ENCODE peak calls at places on chromosomes 7 and 10, in six cellular contexts. One of them, this sample, is unnamed. For H3K79me1, the result is how much of the 10 kb centered on the place peaks cover.

GRCh38 chr7:92448185-92448747 is 984 bp downstream of the GATAD1 start:
- DNase-seq in trophoblast cell: peak
- DNase-seq in H1: no peak
- DNase-seq in mesendoderm: peak
- DNase-seq in H9: no peak
- DNase-seq in IMR-90: peak
- DNase-seq in this sample: no peak

GRCh38 chr10:84179059-84179710 is 5.6 kb downstream of the GPR15LG start:
- DNase-seq in H9: no peak
- DNase-seq in IMR-90: peak
- DNase-seq in mesendoderm: no peak
- DNase-seq in trophoblast cell: no peak
- DNase-seq in H1: no peak
- DNase-seq in this sample: no peak

GRCh38 chr10:114915294-114915693 is 22.7 kb upstream of the TRUB1 start:
- DNase-seq in trophoblast cell: no peak
- DNase-seq in H1: no peak
- DNase-seq in IMR-90: no peak
- DNase-seq in H9: no peak
- DNase-seq in mesendoderm: no peak
- DNase-seq in this sample: no peak

GRCh38 chr7:139543801-139544603 is 20.5 kb downstream of the CLEC2L start:
- DNase-seq in IMR-90: no peak
- DNase-seq in H1: no peak
- DNase-seq in H9: peak
- DNase-seq in mesendoderm: peak
- DNase-seq in trophoblast cell: no peak
- DNase-seq in this sample: no peak

GRCh38 chr10:67770537-67770936 is 67.5 kb downstream of the DNAJC12 start:
- DNase-seq in H9: no peak
- DNase-seq in H1: no peak
- DNase-seq in mesendoderm: no peak
- DNase-seq in trophoblast cell: no peak
- DNase-seq in IMR-90: no peak
- DNase-seq in this sample: no peak

GRCh38 chr10:14822879-14823755 is 14.7 kb downstream of the CDNF start:
- DNase-seq in H1: no peak
- DNase-seq in mesendoderm: peak
- DNase-seq in IMR-90: peak
- DNase-seq in trophoblast cell: peak
- DNase-seq in H9: no peak
- DNase-seq in this sample: peak

GRCh38 chr7:119925890-119926289 is 347.1 kb upstream of the KCND2 start:
- DNase-seq in H9: no peak
- DNase-seq in mesendoderm: peak
- DNase-seq in trophoblast cell: no peak
- DNase-seq in H1: no peak
- DNase-seq in IMR-90: no peak
- DNase-seq in this sample: no peak

GRCh38 chr7:16847381-16847860 is 34.4 kb downstream of the AGR3 start:
- DNase-seq in mesendoderm: peak
- DNase-seq in trophoblast cell: peak
- DNase-seq in H1: no peak
- DNase-seq in H9: no peak
- DNase-seq in IMR-90: peak
- DNase-seq in this sample: no peak

GRCh38 chr10:124145109-124145860 is 51.9 kb upstream of the CHST15 start:
- DNase-seq in trophoblast cell: no peak
- DNase-seq in IMR-90: no peak
- DNase-seq in mesendoderm: no peak
- DNase-seq in H9: no peak
- DNase-seq in H1: no peak
- DNase-seq in this sample: no peak

GRCh38 chr7:118496138-118496644 is 271.7 kb downstream of the ANKRD7 start:
- DNase-seq in H9: no peak
- DNase-seq in IMR-90: no peak
- DNase-seq in mesendoderm: no peak
- DNase-seq in H1: no peak
- DNase-seq in trophoblast cell: no peak
- DNase-seq in this sample: no peak

GRCh38 chr10:104049497-104050250 is 36.0 kb downstream of the COL17A1 start:
- DNase-seq in H9: no peak
- DNase-seq in trophoblast cell: no peak
- DNase-seq in H1: no peak
- DNase-seq in mesendoderm: no peak
- DNase-seq in IMR-90: peak
- DNase-seq in this sample: no peak

GRCh38 chr10:120221873-120222485 is 235.0 kb upstream of the PLPP4 start:
- DNase-seq in trophoblast cell: peak
- DNase-seq in mesendoderm: peak
- DNase-seq in H9: peak
- DNase-seq in IMR-90: no peak
- DNase-seq in H1: peak
- DNase-seq in this sample: no peak

GRCh38 chr10:130036296-130037065 is 72.4 kb upstream of the EBF3 start:
- DNase-seq in H9: no peak
- DNase-seq in trophoblast cell: no peak
- DNase-seq in H1: no peak
- DNase-seq in IMR-90: no peak
- DNase-seq in mesendoderm: no peak
- DNase-seq in this sample: no peak

GRCh38 chr10:11293332-11293731 is 275.7 kb downstream of the CELF2 start:
- DNase-seq in trophoblast cell: no peak
- DNase-seq in IMR-90: no peak
- DNase-seq in H9: no peak
- DNase-seq in H1: no peak
- DNase-seq in mesendoderm: no peak
- DNase-seq in this sample: no peak

GRCh38 chr7:94190599-94191061 is 186.5 kb upstream of the BET1 start:
- DNase-seq in H9: no peak
- DNase-seq in mesendoderm: no peak
- DNase-seq in trophoblast cell: no peak
- DNase-seq in IMR-90: peak
- DNase-seq in H1: no peak
- DNase-seq in this sample: no peak

GRCh38 chr10:10196701-10197100 is 821.0 kb upstream of the CELF2 start:
- DNase-seq in IMR-90: no peak
- DNase-seq in H1: no peak
- DNase-seq in trophoblast cell: no peak
- DNase-seq in mesendoderm: no peak
- DNase-seq in H9: no peak
- DNase-seq in this sample: no peak

GRCh38 chr10:34116220-34116623 is 698.9 kb downstream of the PARD3 start:
- DNase-seq in mesendoderm: peak
- DNase-seq in trophoblast cell: no peak
- DNase-seq in IMR-90: peak
- DNase-seq in H1: peak
- DNase-seq in H9: no peak
- DNase-seq in this sample: no peak

GRCh38 chr10:32104181-32104580 is 48.0 kb upstream of the KIF5B start:
- DNase-seq in trophoblast cell: no peak
- DNase-seq in mesendoderm: no peak
- DNase-seq in IMR-90: no peak
- DNase-seq in H1: no peak
- DNase-seq in H9: no peak
- DNase-seq in this sample: no peak

GRCh38 chr7:13042605-13043236 is 355.3 kb downstream of the ARL4A start:
- DNase-seq in trophoblast cell: no peak
- DNase-seq in H1: no peak
- DNase-seq in IMR-90: peak
- DNase-seq in H9: no peak
- DNase-seq in mesendoderm: no peak
- DNase-seq in this sample: no peak

GRCh38 chr10:91541481-91541880 is 91.4 kb downstream of the PPP1R3C start:
- DNase-seq in trophoblast cell: no peak
- DNase-seq in H9: no peak
- DNase-seq in H1: no peak
- DNase-seq in mesendoderm: no peak
- DNase-seq in IMR-90: no peak
- DNase-seq in this sample: no peak

GRCh38 chr10:104122273-104123107 is 519 bp downstream of the SFR1 start:
- DNase-seq in IMR-90: peak
- DNase-seq in H9: no peak
- DNase-seq in trophoblast cell: no peak
- DNase-seq in mesendoderm: no peak
- DNase-seq in H1: no peak
- DNase-seq in this sample: no peak

GRCh38 chr10:80174641-80175395 is 30.5 kb downstream of the ANXA11 start:
- DNase-seq in mesendoderm: no peak
- DNase-seq in H1: no peak
- DNase-seq in H9: no peak
- DNase-seq in IMR-90: no peak
- DNase-seq in trophoblast cell: no peak
- DNase-seq in this sample: no peak
- H3K79me1 ChIP-seq in mesendoderm: under half
- H3K79me1 ChIP-seq in H1: under half
- H3K79me1 ChIP-seq in H9: under half
- H3K79me1 ChIP-seq in IMR-90: half or more
- H3K79me1 ChIP-seq in trophoblast cell: under half
- H3K79me1 ChIP-seq in this sample: under half

DNA sequence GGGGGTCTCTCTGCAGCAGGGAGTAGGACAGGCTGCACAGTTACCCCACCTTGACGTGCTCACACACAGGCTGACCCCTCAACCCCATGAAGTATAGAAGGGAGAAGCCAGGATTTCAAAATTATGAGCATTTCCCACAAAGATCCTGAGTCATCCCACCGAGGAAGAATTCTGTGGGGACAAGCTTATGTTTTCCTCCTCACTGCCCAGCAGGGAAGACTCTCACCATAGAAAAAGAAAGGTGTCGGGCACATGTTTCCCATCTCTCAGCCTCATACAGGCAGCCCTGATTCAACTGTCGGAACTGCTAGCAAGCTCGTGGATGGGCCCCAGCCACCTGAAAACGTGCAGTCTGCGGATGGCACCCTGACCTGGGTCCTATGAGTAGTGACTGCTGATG is 499.7 kb upstream of the MKI67 start:
- DNase-seq in H1: no peak
- DNase-seq in trophoblast cell: no peak
- DNase-seq in H9: no peak
- DNase-seq in IMR-90: no peak
- DNase-seq in mesendoderm: no peak
- DNase-seq in this sample: no peak
- H3K9ac ChIP-seq in H1: no peak
- H3K9ac ChIP-seq in trophoblast cell: no peak
- H3K9ac ChIP-seq in H9: no peak
- H3K9ac ChIP-seq in IMR-90: no peak
- H3K9ac ChIP-seq in mesendoderm: no peak
- H3K9ac ChIP-seq in this sample: no peak

GRCh38 chr10:69408318-69409175 is 8.2 kb downstream of the TACR2 start:
- DNase-seq in trophoblast cell: peak
- DNase-seq in H9: peak
- DNase-seq in mesendoderm: peak
- DNase-seq in H1: peak
- DNase-seq in IMR-90: peak
- DNase-seq in this sample: peak
- H2BK120ac ChIP-seq in trophoblast cell: peak
- H2BK120ac ChIP-seq in H9: peak
- H2BK120ac ChIP-seq in mesendoderm: no peak
- H2BK120ac ChIP-seq in H1: no peak
- H2BK120ac ChIP-seq in IMR-90: no peak
- H2BK120ac ChIP-seq in this sample: peak

GRCh38 chr10:132590094-132590751 is 52.6 kb downstream of the INPP5A start:
- DNase-seq in trophoblast cell: no peak
- DNase-seq in mesendoderm: no peak
- DNase-seq in IMR-90: no peak
- DNase-seq in H1: no peak
- DNase-seq in H9: no peak
- DNase-seq in this sample: no peak

GRCh38 chr10:132589681-132590080 is 52.1 kb downstream of the INPP5A start:
- DNase-seq in H1: no peak
- DNase-seq in trophoblast cell: no peak
- DNase-seq in H9: no peak
- DNase-seq in mesendoderm: no peak
- DNase-seq in IMR-90: no peak
- DNase-seq in this sample: no peak

GRCh38 chr10:132589015-132589414 is 51.4 kb downstream of the INPP5A start:
- DNase-seq in trophoblast cell: no peak
- DNase-seq in IMR-90: no peak
- DNase-seq in H9: no peak
- DNase-seq in mesendoderm: no peak
- DNase-seq in H1: no peak
- DNase-seq in this sample: no peak

GRCh38 chr10:132591166-132591971 is 53.8 kb downstream of the INPP5A start:
- DNase-seq in H9: peak
- DNase-seq in IMR-90: peak
- DNase-seq in mesendoderm: peak
- DNase-seq in trophoblast cell: no peak
- DNase-seq in H1: no peak
- DNase-seq in this sample: no peak

GRCh38 chr10:132590752-132591121 is 53.1 kb downstream of the INPP5A start:
- DNase-seq in mesendoderm: no peak
- DNase-seq in trophoblast cell: no peak
- DNase-seq in H9: no peak
- DNase-seq in IMR-90: no peak
- DNase-seq in H1: no peak
- DNase-seq in this sample: no peak
- H3K79me1 ChIP-seq in mesendoderm: under half
- H3K79me1 ChIP-seq in trophoblast cell: under half
- H3K79me1 ChIP-seq in H9: under half
- H3K79me1 ChIP-seq in IMR-90: under half
- H3K79me1 ChIP-seq in H1: under half
- H3K79me1 ChIP-seq in this sample: under half

GRCh38 chr10:101781655-101781983 is 1.6 kb downstream of the NPM3 start:
- DNase-seq in mesendoderm: peak
- DNase-seq in H1: no peak
- DNase-seq in IMR-90: no peak
- DNase-seq in trophoblast cell: no peak
- DNase-seq in H9: no peak
- DNase-seq in this sample: no peak
- H3K9ac ChIP-seq in mesendoderm: peak
- H3K9ac ChIP-seq in H1: peak
- H3K9ac ChIP-seq in IMR-90: no peak
- H3K9ac ChIP-seq in trophoblast cell: no peak
- H3K9ac ChIP-seq in H9: no peak
- H3K9ac ChIP-seq in this sample: no peak

GRCh38 chr10:78033623-78034470 is at the start of gene RPS24:
- DNase-seq in IMR-90: peak
- DNase-seq in mesendoderm: peak
- DNase-seq in H1: peak
- DNase-seq in trophoblast cell: peak
- DNase-seq in H9: peak
- DNase-seq in this sample: peak
- H2BK120ac ChIP-seq in IMR-90: no peak
- H2BK120ac ChIP-seq in mesendoderm: no peak
- H2BK120ac ChIP-seq in H1: no peak
- H2BK120ac ChIP-seq in trophoblast cell: peak
- H2BK120ac ChIP-seq in H9: no peak
- H2BK120ac ChIP-seq in this sample: no peak

This sample was measured in neuronal stem cell.